ENCODE peak calls at places on chromosomes 1 and 21, in six cellular contexts. A is endothelial cell of umbilical vein, P is endodermal cell, H is right atrium auricular region, M is A549, B is Peyer's patch. F is an unnamed sample.

GRCh38 chr1:175072131-175072941 is 4.7 kb downstream of the TNN start:
- DNase-seq in A (peak; percentile 41), P (peak; percentile 68), H (no peak), M (no peak), B (no peak), F (peak; percentile 34)

GRCh38 chr1:40648928-40649591 is 16.4 kb downstream of the RIMS3 start:
- DNase-seq in A (no peak), P (no peak), H (no peak), M (no peak), B (no peak), F (peak; percentile 21)

GRCh38 chr1:44170281-44170823 is 28.9 kb upstream of the KLF18 start:
- DNase-seq in A (no peak), P (no peak), H (no peak), M (no peak), B (no peak), F (no peak)

GRCh38 chr1:22096463-22096862 is 44.0 kb downstream of the CDC42 start:
- DNase-seq in A (no peak), P (no peak), H (no peak), M (no peak), B (no peak), F (no peak)

GRCh38 chr1:212699104-212699838 is 369 bp downstream of the BATF3 start:
- DNase-seq in A (peak; percentile 18), P (peak; percentile 91), H (no peak), M (peak; percentile 72), B (peak; percentile 45), F (peak; percentile 32)

GRCh38 chr1:53430256-53430655 is 28.9 kb upstream of the DMRTB1 start:
- DNase-seq in A (peak; percentile 11), P (no peak), H (no peak), M (no peak), B (no peak), F (no peak)

GRCh38 chr1:221714227-221715116 is 27.4 kb downstream of the DUSP10 start:
- DNase-seq in A (no peak), P (peak; percentile 88), H (no peak), M (no peak), B (no peak), F (no peak)

GRCh38 chr1:226094451-226094850 is 31.9 kb downstream of the H3-3A start:
- DNase-seq in A (no peak), P (no peak), H (no peak), M (no peak), B (no peak), F (no peak)

GRCh38 chr1:83583351-83584014 is 415.4 kb downstream of the TTLL7 start:
- DNase-seq in A (no peak), P (peak; percentile 65), H (no peak), M (peak; percentile 4), B (no peak), F (peak; percentile 46)

GRCh38 chr1:55214903-55215193 is 316 bp downstream of the USP24 start:
- DNase-seq in A (peak; percentile 49), P (peak; percentile 84), H (no peak), M (peak; percentile 40), B (peak; percentile 23), F (no peak)

GRCh38 chr1:248759644-248760043 is 4.1 kb upstream of the LYPD8 start:
- DNase-seq in A (no peak), P (no peak), H (no peak), M (no peak), B (no peak), F (no peak)

GRCh38 chr1:212816567-212817278 is 25.0 kb downstream of the TATDN3 start:
- DNase-seq in A (peak; percentile 12), P (no peak), H (no peak), M (peak; percentile 72), B (no peak), F (no peak)

GRCh38 chr1:32592953-32593352 is 53.7 kb downstream of the ZBTB8A start:
- DNase-seq in A (no peak), P (no peak), H (no peak), M (no peak), B (no peak), F (no peak)

GRCh38 chr1:156898971-156899657 is 5.6 kb downstream of the PEAR1 start:
- DNase-seq in A (no peak), P (no peak), H (no peak), M (no peak), B (no peak), F (no peak)
- H3K4me3 ChIP-seq in A (no peak overlapping the region), P (no peak overlapping the region), H (no peak overlapping the region), M (no peak overlapping the region), B (no peak overlapping the region), F (no peak overlapping the region)

GRCh38 chr1:155709391-155709790 is 20.5 kb downstream of the DAP3 start:
- DNase-seq in A (no peak), P (no peak), H (no peak), M (no peak), B (no peak), F (no peak)
- TF ChIP-seq CTCF in A (no peak), P (no peak), H (no peak), M (no peak), B (no peak), F (no peak)

GRCh38 chr1:61119085-61119484 is 36.7 kb downstream of the NFIA start:
- DNase-seq in A (peak; percentile 38), P (no peak), H (no peak), M (peak; percentile 59), B (no peak), F (no peak)

GRCh38 chr1:61121631-61122030 is 39.3 kb downstream of the NFIA start:
- DNase-seq in A (no peak), P (no peak), H (no peak), M (no peak), B (no peak), F (peak; percentile 20)

GRCh38 chr1:61122389-61122788 is 40.0 kb downstream of the NFIA start:
- DNase-seq in A (no peak), P (no peak), H (no peak), M (no peak), B (no peak), F (no peak)

GRCh38 chr1:61120998-61121397 is 38.6 kb downstream of the NFIA start:
- DNase-seq in A (no peak), P (no peak), H (no peak), M (no peak), B (no peak), F (peak; percentile 62)

GRCh38 chr1:61120307-61120840 is 38.0 kb downstream of the NFIA start:
- DNase-seq in A (no peak), P (no peak), H (no peak), M (no peak), B (no peak), F (no peak)
- H3K4me3 ChIP-seq in A (no peak overlapping the region), P (no peak overlapping the region), H (peak overlapping the region; percentile 1), M (peak overlapping the region; percentile 11), B (no peak overlapping the region), F (no peak overlapping the region)

DNA sequence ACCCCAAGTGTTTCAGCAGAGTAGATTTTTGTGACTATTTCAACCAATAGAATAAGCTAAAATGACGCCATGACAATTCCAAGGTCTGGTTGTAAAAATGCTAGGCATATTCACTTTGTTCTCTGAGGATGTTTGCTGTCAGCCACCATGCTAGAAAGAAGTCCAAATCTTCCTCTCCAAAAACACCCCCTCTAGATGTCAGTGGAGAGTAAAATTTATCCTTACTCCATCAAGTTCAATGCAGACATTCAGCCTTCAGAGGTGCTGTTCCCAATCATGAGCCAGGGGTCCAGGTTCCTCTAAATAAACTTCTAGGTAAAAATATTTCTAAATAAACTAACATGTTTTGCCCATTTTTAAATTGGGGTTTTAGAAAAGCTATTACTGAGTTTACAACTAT is 395.4 kb upstream of the ADAMTS5 start:
- DNase-seq in A (peak; percentile 23), P (no peak), H (no peak), M (no peak), B (no peak), F (peak; percentile 26)
- TF ChIP-seq CTCF in A (no peak), P (peak; percentile 68), H (peak; percentile 55), M (no peak), B (no peak), F (peak; percentile 21)

GRCh38 chr1:27235827-27236226 is 1.4 kb downstream of the WDTC1 start:
- DNase-seq in A (peak; percentile 4), P (no peak), H (no peak), M (no peak), B (no peak), F (peak; percentile 51)
- H3K4me3 ChIP-seq in A (no peak overlapping the region), P (peak overlapping the region; percentile 95), H (peak overlapping the region; percentile 86), M (peak overlapping the region; percentile 79), B (peak overlapping the region; percentile 94), F (peak overlapping the region; percentile 77)

GRCh38 chr1:91828583-91829281 is 57.2 kb downstream of the TGFBR3 start:
- DNase-seq in A (no peak), P (no peak), H (no peak), M (no peak), B (no peak), F (peak; percentile 12)

GRCh38 chr1:91828007-91828321 is 58.0 kb downstream of the TGFBR3 start:
- DNase-seq in A (no peak), P (no peak), H (no peak), M (no peak), B (no peak), F (no peak)

GRCh38 chr1:91831132-91831930 is 54.6 kb downstream of the TGFBR3 start:
- DNase-seq in A (no peak), P (no peak), H (no peak), M (no peak), B (no peak), F (no peak)

GRCh38 chr1:91829293-91830153 is 56.4 kb downstream of the TGFBR3 start:
- DNase-seq in A (no peak), P (no peak), H (no peak), M (no peak), B (no peak), F (no peak)

GRCh38 chr1:91830242-91831131 is 55.5 kb downstream of the TGFBR3 start:
- DNase-seq in A (peak; percentile 95), P (no peak), H (peak; percentile 83), M (peak; percentile 80), B (no peak), F (peak; percentile 25)
- TF ChIP-seq CTCF in A (peak; percentile 67), P (no peak), H (peak; percentile 62), M (peak; percentile 37), B (no peak), F (peak; percentile 28)

DNA sequence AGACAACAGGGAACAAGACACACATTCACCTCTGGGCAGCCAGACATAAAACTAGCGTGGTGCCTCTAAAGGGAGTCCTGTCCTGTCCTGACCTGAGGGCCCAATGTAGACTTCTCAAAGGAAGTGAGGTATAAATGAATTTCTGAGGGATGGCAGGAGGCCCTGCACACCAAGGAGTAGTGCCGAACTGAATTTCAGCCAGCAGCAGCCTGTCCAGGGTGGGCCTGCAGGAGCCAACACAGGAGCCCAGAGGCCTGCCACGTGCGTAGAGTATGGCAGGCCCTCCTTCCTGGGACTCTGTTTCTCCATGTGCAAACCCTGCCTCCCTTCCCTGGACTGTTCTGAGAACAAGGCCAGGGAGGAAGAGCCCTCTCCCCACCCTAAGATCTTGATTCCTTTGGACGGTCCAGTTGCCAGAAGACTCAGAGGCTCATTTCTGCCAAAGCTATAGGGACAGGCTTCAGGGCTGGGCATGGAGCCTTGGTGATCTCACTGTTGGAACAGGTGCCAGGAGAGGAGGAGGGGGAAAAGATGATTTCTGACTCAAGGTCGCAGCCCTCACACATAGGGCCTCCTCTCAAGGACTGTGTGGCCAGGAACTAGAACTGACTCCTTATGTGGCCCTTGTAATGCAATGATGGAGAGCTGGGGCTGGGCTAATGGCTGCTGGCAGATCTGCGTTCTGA is 1.8 kb upstream of the FABP3 start:
- DNase-seq in A (no peak), P (no peak), H (no peak), M (no peak), B (no peak), F (no peak)
- H3K4me3 ChIP-seq in A (no peak overlapping the region), P (no peak overlapping the region), H (no peak overlapping the region), M (no peak overlapping the region), B (no peak overlapping the region), F (no peak overlapping the region)

F was measured in epithelial cell of esophagus.